ENCODE peak calls at places on chromosome 2, in ten cellular contexts. F is H9; N is DND-41; S is IMR-90; I is left ventricle myocardium inferior; W is iPS DF 6.9; M is cardiac muscle cell; J is CD8-positive, alpha-beta T cell; R is endodermal cell; T is aorta. B is an unnamed sample. For H3K27me3, the result is how much of the 10 kb centered on the place peaks cover.

GRCh38 chr2:36455788-36456187 is 100.2 kb downstream of the CRIM1 start:
- DNase-seq in S (peak), M (no peak), R (no peak), N (no peak), I (no peak), T (no peak), J (no peak), W (no peak), F (no peak), B (peak)

GRCh38 chr2:222353998-222354397 is 55.2 kb upstream of the PAX3 start:
- DNase-seq in R (no peak), M (no peak), J (no peak), N (no peak), F (no peak), S (no peak), T (no peak), W (no peak), I (peak), B (peak)

GRCh38 chr2:144357623-144358400 is 162.1 kb downstream of the ZEB2 start:
- DNase-seq in S (peak), N (no peak), M (peak), R (no peak), F (no peak), W (no peak), J (no peak), I (no peak), T (no peak), B (no peak)

GRCh38 chr2:505931-506330 is 171.3 kb downstream of the TMEM18 start:
- DNase-seq in T (no peak), J (no peak), W (no peak), I (no peak), R (peak), N (no peak), S (no peak), M (no peak), F (peak), B (no peak)

GRCh38 chr2:31107588-31108300 is 30.5 kb downstream of the GALNT14 start:
- DNase-seq in J (no peak), I (no peak), T (no peak), M (peak), F (no peak), S (no peak), R (peak), N (no peak), W (no peak), B (peak)

GRCh38 chr2:241880311-241881073 is 11.0 kb downstream of the RTP5 start:
- DNase-seq in I (no peak), S (no peak), M (no peak), T (no peak), J (no peak), N (no peak), F (no peak), R (no peak), W (no peak), B (no peak)

GRCh38 chr2:196170202-196170680 is 1.1 kb downstream of the STK17B start:
- DNase-seq in I (no peak), F (no peak), T (peak), M (peak), S (peak), R (no peak), J (no peak), N (peak), W (no peak), B (peak)

GRCh38 chr2:29075894-29076700 is 1.8 kb upstream of the PCARE start:
- DNase-seq in J (no peak), I (no peak), T (no peak), S (peak), W (no peak), M (peak), R (no peak), F (no peak), N (no peak), B (no peak)

GRCh38 chr2:207530160-207531023 is 630 bp downstream of the CREB1 start:
- DNase-seq in W (no peak), F (no peak), M (peak), S (no peak), J (peak), I (peak), T (peak), R (peak), N (peak), B (peak)

GRCh38 chr2:100125641-100126040 is 16.7 kb downstream of the AFF3 start:
- DNase-seq in J (no peak), T (no peak), R (peak), I (no peak), W (no peak), S (no peak), M (no peak), N (no peak), F (no peak), B (no peak)

GRCh38 chr2:100126897-100127401 is 15.4 kb downstream of the AFF3 start:
- DNase-seq in S (no peak), J (no peak), M (no peak), W (no peak), R (no peak), F (no peak), T (no peak), N (no peak), I (no peak), B (no peak)

GRCh38 chr2:100130595-100131391 is 11.6 kb downstream of the AFF3 start:
- DNase-seq in F (no peak), W (no peak), N (no peak), R (peak), S (no peak), M (no peak), I (no peak), T (no peak), J (no peak), B (no peak)

GRCh38 chr2:100124746-100125145 is 17.6 kb downstream of the AFF3 start:
- DNase-seq in R (no peak), S (no peak), I (no peak), M (peak), N (no peak), F (no peak), J (no peak), T (no peak), W (no peak), B (no peak)

DNA sequence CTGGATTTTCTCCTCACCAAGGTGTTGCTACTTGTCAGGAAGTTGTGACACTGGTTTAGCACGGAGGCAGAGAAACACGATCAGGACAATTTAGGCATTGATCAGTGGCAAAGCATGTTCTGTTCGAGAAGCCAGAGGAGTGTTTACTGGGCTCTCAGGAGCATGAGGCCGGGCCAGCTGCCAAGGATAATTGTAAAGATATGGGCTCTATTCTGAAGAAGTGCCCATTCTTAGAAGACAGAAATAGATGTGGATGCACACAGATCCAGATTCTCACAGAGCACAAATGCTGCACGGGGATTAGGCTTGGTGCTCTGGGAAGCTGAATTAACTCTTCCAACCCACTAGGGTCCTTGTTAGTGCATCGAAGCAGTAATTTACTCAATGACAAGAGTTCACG is 16.2 kb downstream of the AFF3 start:
- DNase-seq in N (no peak), T (no peak), I (peak), W (no peak), F (no peak), S (peak), J (no peak), R (peak), M (no peak), B (no peak)
- H3K27me3 ChIP-seq in N (under half), T (under half), I (under half), W (under half), F (under half), S (under half), J (under half), R (half or more), M (under half), B (under half)

GRCh38 chr2:127145255-127145899 is 38.4 kb upstream of the BIN1 start:
- DNase-seq in T (no peak), I (no peak), W (no peak), F (no peak), S (peak), J (no peak), R (no peak), M (no peak), N (no peak), B (no peak)

GRCh38 chr2:127146820-127147502 is 40.0 kb upstream of the BIN1 start:
- DNase-seq in M (no peak), S (peak), N (no peak), I (no peak), R (no peak), W (no peak), J (no peak), T (no peak), F (no peak), B (no peak)

GRCh38 chr2:127149384-127149783 is 42.4 kb upstream of the BIN1 start:
- DNase-seq in J (no peak), S (peak), N (no peak), M (peak), R (no peak), F (no peak), W (no peak), T (no peak), I (no peak), B (peak)

GRCh38 chr2:127143851-127144782 is 37.2 kb upstream of the BIN1 start:
- DNase-seq in F (no peak), T (no peak), R (no peak), W (no peak), N (no peak), J (no peak), S (peak), I (no peak), M (no peak), B (no peak)

DNA sequence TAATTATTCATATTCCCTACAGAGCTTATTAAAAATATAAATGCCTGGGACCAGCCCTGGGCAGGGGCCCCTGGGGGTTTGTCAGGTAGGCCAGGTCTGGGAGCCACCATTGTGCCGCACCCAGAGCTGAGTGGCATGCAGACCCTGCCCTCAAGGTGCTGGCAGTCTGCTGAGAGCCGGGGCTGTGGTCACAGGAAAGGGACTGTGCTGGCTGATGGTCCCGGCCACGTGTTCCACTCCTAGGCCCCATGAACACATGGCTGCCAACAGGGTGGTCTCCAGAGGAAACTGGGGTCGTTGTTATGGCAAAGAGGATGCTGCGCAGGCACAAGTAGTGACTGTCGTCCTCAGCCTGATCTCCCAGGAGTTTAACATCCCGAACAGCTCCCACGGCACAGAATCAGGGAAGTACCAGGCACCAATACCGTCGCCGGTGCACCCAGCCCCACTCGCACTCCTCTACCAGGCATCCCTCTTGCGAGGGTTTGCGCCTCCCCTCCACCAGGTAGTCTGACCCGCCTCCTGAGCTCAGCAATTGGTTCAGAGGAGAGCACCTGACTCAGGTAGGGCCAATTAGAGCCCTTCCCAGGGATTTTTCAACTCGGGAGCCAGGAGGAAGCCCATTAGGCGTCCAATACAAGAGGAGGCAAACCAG is 39.2 kb upstream of the BIN1 start:
- DNase-seq in I (no peak), N (no peak), M (no peak), T (no peak), R (no peak), J (no peak), S (no peak), W (no peak), F (no peak), B (no peak)
- H3K27me3 ChIP-seq in I (under half), N (under half), M (under half), T (under half), R (under half), J (under half), S (under half), W (under half), F (under half), B (under half)

GRCh38 chr2:26887142-26887541 is 39.2 kb downstream of the DPYSL5 start:
- DNase-seq in M (no peak), F (no peak), W (no peak), I (peak), S (no peak), N (no peak), R (no peak), J (no peak), T (no peak), B (no peak)
- H3K27me3 ChIP-seq in M (under half), F (under half), W (under half), I (under half), S (half or more), N (under half), R (under half), J (under half), T (under half), B (under half)

DNA sequence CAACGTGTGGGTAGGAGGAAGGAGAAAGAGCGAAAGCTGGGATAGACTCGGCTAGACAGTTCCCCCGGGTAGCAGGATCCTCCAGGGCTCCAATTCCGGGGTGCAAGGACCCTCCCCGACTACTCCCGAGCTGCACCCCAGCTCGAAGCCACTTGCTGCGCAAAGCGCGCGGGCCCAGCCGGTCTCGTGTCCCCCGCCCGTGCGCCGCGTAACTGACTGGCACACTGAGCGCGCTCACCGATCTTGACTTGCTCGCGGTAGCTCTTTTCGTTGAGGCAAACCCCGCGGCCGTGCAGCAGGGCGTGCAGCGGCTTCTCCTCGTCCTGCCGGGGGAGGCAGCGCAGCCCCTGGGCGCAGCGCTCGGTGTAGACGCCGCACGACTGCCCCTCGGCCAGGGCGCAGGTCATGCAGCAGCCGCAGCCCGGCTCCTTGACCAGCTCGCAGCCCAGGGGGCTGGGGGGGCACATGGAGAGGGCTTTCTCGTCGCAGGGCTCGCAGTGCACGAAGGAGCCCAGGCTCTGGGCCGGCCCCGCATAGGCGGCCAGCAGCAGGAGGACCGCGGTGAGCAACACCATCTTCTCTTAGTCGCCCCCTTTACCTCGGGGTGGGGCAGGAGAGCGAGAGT is 1.0 kb downstream of the IGFBP5 start:
- DNase-seq in I (peak), N (peak), W (no peak), M (peak), R (peak), S (no peak), F (peak), T (peak), J (no peak), B (peak)
- H3K27me3 ChIP-seq in I (under half), N (half or more), W (under half), M (under half), R (under half), S (under half), F (under half), T (under half), J (under half), B (under half)

GRCh38 chr2:44944102-44944951 is 2.8 kb downstream of the SIX3 start:
- DNase-seq in M (no peak), F (peak), T (no peak), S (no peak), I (no peak), N (no peak), J (no peak), W (no peak), R (peak), B (no peak)
- H3K27me3 ChIP-seq in M (half or more), F (half or more), T (under half), S (half or more), I (half or more), N (under half), J (under half), W (half or more), R (half or more), B (under half)

GRCh38 chr2:176145085-176145969 is 6.0 kb upstream of the HOXD4 start:
- DNase-seq in J (no peak), F (no peak), R (no peak), S (no peak), T (no peak), W (no peak), N (no peak), M (no peak), I (no peak), B (no peak)

GRCh38 chr2:176147215-176147789 is 4.0 kb upstream of the HOXD4 start:
- DNase-seq in F (no peak), S (no peak), J (no peak), I (no peak), W (no peak), R (no peak), T (no peak), N (no peak), M (no peak), B (no peak)

GRCh38 chr2:176147790-176148496 is 3.4 kb upstream of the HOXD4 start:
- DNase-seq in I (no peak), W (no peak), M (no peak), T (no peak), S (no peak), J (no peak), N (no peak), F (no peak), R (peak), B (no peak)

GRCh38 chr2:176146645-176147044 is 4.7 kb upstream of the HOXD4 start:
- DNase-seq in M (no peak), J (no peak), I (no peak), W (no peak), T (no peak), R (no peak), F (no peak), S (no peak), N (no peak), B (no peak)

GRCh38 chr2:176146101-176146500 is 5.2 kb upstream of the HOXD4 start:
- DNase-seq in W (no peak), M (no peak), T (no peak), J (no peak), R (no peak), I (no peak), F (no peak), S (no peak), N (no peak), B (no peak)
- H3K27me3 ChIP-seq in W (half or more), M (half or more), T (under half), J (half or more), R (half or more), I (half or more), F (half or more), S (half or more), N (under half), B (under half)

DNA sequence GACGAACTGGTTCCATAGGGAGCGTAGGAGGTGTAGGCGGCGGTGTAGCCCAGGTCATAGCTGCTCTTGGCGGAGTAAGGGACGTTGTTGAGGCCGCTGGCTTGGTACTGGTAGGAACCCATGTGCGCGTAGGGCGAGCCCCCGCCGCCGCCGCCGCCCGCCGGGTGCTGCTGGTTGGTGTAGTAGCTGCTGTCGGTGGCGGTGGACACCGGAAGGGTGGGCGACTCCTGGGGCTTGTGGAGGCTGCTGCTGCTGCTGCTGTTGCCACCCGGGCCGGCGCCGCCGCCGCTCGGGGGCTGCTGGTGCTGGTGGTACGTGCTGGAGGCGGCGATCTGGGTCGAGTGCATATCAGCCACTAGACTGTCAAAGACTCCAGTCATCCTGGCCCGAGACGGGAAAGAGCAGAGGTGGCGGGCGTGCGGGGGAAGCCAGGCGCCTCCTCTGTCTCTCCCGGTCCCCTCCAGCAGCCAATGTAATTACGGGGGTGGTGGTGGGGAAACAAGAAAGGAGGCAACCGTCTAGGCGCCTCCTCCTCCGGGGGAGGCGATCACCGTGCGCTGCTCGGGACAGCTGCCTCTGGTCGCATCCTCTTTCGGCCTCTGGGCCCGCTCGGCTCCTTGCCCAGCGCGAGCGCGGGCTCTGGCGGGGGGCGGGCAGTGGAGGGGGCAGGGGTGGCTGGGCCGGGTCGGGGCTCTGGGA is 392 bp downstream of the DLX2 start:
- DNase-seq in M (no peak), N (peak), S (peak), W (no peak), J (no peak), F (no peak), T (no peak), I (no peak), R (peak), B (peak)
- H3K27me3 ChIP-seq in M (half or more), N (under half), S (under half), W (half or more), J (half or more), F (half or more), T (under half), I (half or more), R (half or more), B (under half)

GRCh38 chr2:163155925-163156324 is 317.4 kb upstream of the KCNH7 start:
- DNase-seq in F (no peak), T (no peak), J (no peak), I (no peak), M (no peak), S (no peak), W (no peak), N (no peak), R (no peak), B (no peak)
- H3K27me3 ChIP-seq in F (under half), T (under half), J (under half), I (under half), M (under half), S (under half), W (under half), N (under half), R (under half), B (under half)

GRCh38 chr2:74510272-74510671 is 2.8 kb upstream of the PCGF1 start:
- DNase-seq in F (no peak), I (no peak), M (no peak), T (no peak), J (no peak), S (no peak), N (no peak), R (no peak), W (no peak), B (no peak)
- H3K27me3 ChIP-seq in F (half or more), I (half or more), M (half or more), T (under half), J (under half), S (under half), N (under half), R (half or more), W (half or more), B (under half)